ENCODE peak calls at places on chromosomes 12 and 14, in four cellular contexts. One of them, this sample, is unnamed.

GRCh38 chr14:61662437-61663311 is 32.6 kb upstream of the HIF1A start:
- DNase-seq in A549: peak; percentile 10
- DNase-seq in K562: peak; percentile 18
- DNase-seq in GM12878: peak; percentile 100
- DNase-seq in this sample: peak; percentile 36

GRCh38 chr14:20820063-20820904 is 17.6 kb upstream of the RNASE1 start:
- DNase-seq in A549: no peak
- DNase-seq in K562: peak; percentile 41
- DNase-seq in GM12878: no peak
- DNase-seq in this sample: peak; percentile 91

GRCh38 chr12:80469681-80470080 is 25.6 kb downstream of the PTPRQ start:
- DNase-seq in A549: no peak
- DNase-seq in K562: no peak
- DNase-seq in GM12878: no peak
- DNase-seq in this sample: no peak

GRCh38 chr12:7959278-7960063 is 23.5 kb upstream of the SLC2A3 start:
- DNase-seq in A549: no peak
- DNase-seq in K562: peak; percentile 20
- DNase-seq in GM12878: peak; percentile 70
- DNase-seq in this sample: peak; percentile 97

GRCh38 chr14:32513571-32514009 is 184.5 kb downstream of the AKAP6 start:
- DNase-seq in A549: no peak
- DNase-seq in K562: no peak
- DNase-seq in GM12878: no peak
- DNase-seq in this sample: no peak

GRCh38 chr14:20477211-20477876 is 8.1 kb downstream of the PNP start:
- DNase-seq in A549: no peak
- DNase-seq in K562: no peak
- DNase-seq in GM12878: no peak
- DNase-seq in this sample: no peak

GRCh38 chr12:100234591-100235304 is 32.1 kb downstream of the DEPDC4 start:
- DNase-seq in A549: peak; percentile 18
- DNase-seq in K562: peak; percentile 20
- DNase-seq in GM12878: peak; percentile 1
- DNase-seq in this sample: peak; percentile 74

GRCh38 chr12:33876618-33877017 is 145.7 kb upstream of the ALG10 start:
- DNase-seq in A549: no peak
- DNase-seq in K562: no peak
- DNase-seq in GM12878: no peak
- DNase-seq in this sample: peak; percentile 52

GRCh38 chr12:86134571-86134970 is 121.6 kb downstream of the MGAT4C start:
- DNase-seq in A549: no peak
- DNase-seq in K562: no peak
- DNase-seq in GM12878: no peak
- DNase-seq in this sample: no peak

GRCh38 chr12:9699898-9700605 is 30.5 kb downstream of the CLEC2D start:
- DNase-seq in A549: no peak
- DNase-seq in K562: no peak
- DNase-seq in GM12878: no peak
- DNase-seq in this sample: no peak

GRCh38 chr12:627285-627684 is 36.0 kb downstream of the NINJ2 start:
- DNase-seq in A549: no peak
- DNase-seq in K562: no peak
- DNase-seq in GM12878: no peak
- DNase-seq in this sample: no peak

GRCh38 chr12:11987906-11988305 is 82.8 kb upstream of the BCL2L14 start:
- DNase-seq in A549: no peak
- DNase-seq in K562: no peak
- DNase-seq in GM12878: no peak
- DNase-seq in this sample: no peak

GRCh38 chr12:80607361-80608135 is 99.9 kb upstream of the MYF6 start:
- DNase-seq in A549: no peak
- DNase-seq in K562: no peak
- DNase-seq in GM12878: no peak
- DNase-seq in this sample: peak; percentile 33

GRCh38 chr14:73283592-73284379 is 46.5 kb downstream of the PAPLN start:
- DNase-seq in A549: no peak
- DNase-seq in K562: no peak
- DNase-seq in GM12878: no peak
- DNase-seq in this sample: peak; percentile 84

GRCh38 chr12:113479578-113480335 is 8.1 kb upstream of the LHX5 start:
- DNase-seq in A549: no peak
- DNase-seq in K562: peak; percentile 83
- DNase-seq in GM12878: no peak
- DNase-seq in this sample: peak; percentile 92

GRCh38 chr12:5708371-5708770 is 236.7 kb downstream of the ANO2 start:
- DNase-seq in A549: no peak
- DNase-seq in K562: no peak
- DNase-seq in GM12878: no peak
- DNase-seq in this sample: no peak

GRCh38 chr14:72790887-72791566 is 102.9 kb downstream of the DPF3 start:
- DNase-seq in A549: no peak
- DNase-seq in K562: no peak
- DNase-seq in GM12878: no peak
- DNase-seq in this sample: no peak

GRCh38 chr12:10067942-10068341 is 30.8 kb downstream of the CLEC1A start:
- DNase-seq in A549: no peak
- DNase-seq in K562: no peak
- DNase-seq in GM12878: no peak
- DNase-seq in this sample: no peak

GRCh38 chr12:48995061-48995879 is 3.9 kb downstream of the DDN start:
- DNase-seq in A549: peak; percentile 99
- DNase-seq in K562: peak; percentile 87
- DNase-seq in GM12878: no peak
- DNase-seq in this sample: peak; percentile 97

GRCh38 chr14:53953002-53953827 is 3.4 kb downstream of the BMP4 start:
- DNase-seq in A549: peak; percentile 71
- DNase-seq in K562: peak; percentile 19
- DNase-seq in GM12878: no peak
- DNase-seq in this sample: peak; percentile 86

GRCh38 chr14:36655963-36656768 is 5.5 kb upstream of the PAX9 start:
- DNase-seq in A549: peak; percentile 66
- DNase-seq in K562: peak; percentile 14
- DNase-seq in GM12878: no peak
- DNase-seq in this sample: peak; percentile 91

GRCh38 chr14:60206837-60207533 is 41.8 kb upstream of the DHRS7 start:
- DNase-seq in A549: no peak
- DNase-seq in K562: no peak
- DNase-seq in GM12878: peak; percentile 78
- DNase-seq in this sample: no peak

GRCh38 chr12:57135487-57135886 is 7.2 kb downstream of the LRP1 start:
- DNase-seq in A549: no peak
- DNase-seq in K562: no peak
- DNase-seq in GM12878: no peak
- DNase-seq in this sample: peak; percentile 46

GRCh38 chr12:68477256-68477655 is 133.4 kb upstream of the RAP1B start:
- DNase-seq in A549: no peak
- DNase-seq in K562: no peak
- DNase-seq in GM12878: no peak
- DNase-seq in this sample: no peak

GRCh38 chr12:105474672-105475071 is 144.2 kb downstream of the C12orf75 start:
- DNase-seq in A549: no peak
- DNase-seq in K562: no peak
- DNase-seq in GM12878: no peak
- DNase-seq in this sample: no peak

GRCh38 chr12:89126712-89127111 is 225.6 kb downstream of the DUSP6 start:
- DNase-seq in A549: no peak
- DNase-seq in K562: no peak
- DNase-seq in GM12878: no peak
- DNase-seq in this sample: no peak

GRCh38 chr12:100564090-100564489 is 9.4 kb upstream of the GAS2L3 start:
- DNase-seq in A549: no peak
- DNase-seq in K562: no peak
- DNase-seq in GM12878: no peak
- DNase-seq in this sample: peak; percentile 17

GRCh38 chr12:117261267-117261666 is 71.0 kb upstream of the FBXO21 start:
- DNase-seq in A549: no peak
- DNase-seq in K562: no peak
- DNase-seq in GM12878: no peak
- DNase-seq in this sample: no peak

GRCh38 chr12:67681145-67681778 is 32.7 kb downstream of the DYRK2 start:
- DNase-seq in A549: no peak
- DNase-seq in K562: no peak
- DNase-seq in GM12878: no peak
- DNase-seq in this sample: no peak

GRCh38 chr12:122081697-122082221 is 3.2 kb downstream of the MLXIP start:
- DNase-seq in A549: no peak
- DNase-seq in K562: no peak
- DNase-seq in GM12878: peak; percentile 58
- DNase-seq in this sample: no peak

GRCh38 chr14:74897642-74898041 is 15.9 kb downstream of the DLST start:
- DNase-seq in A549: no peak
- DNase-seq in K562: no peak
- DNase-seq in GM12878: no peak
- DNase-seq in this sample: no peak

GRCh38 chr14:74898694-74899093 is 17.0 kb downstream of the DLST start:
- DNase-seq in A549: no peak
- DNase-seq in K562: no peak
- DNase-seq in GM12878: no peak
- DNase-seq in this sample: no peak

GRCh38 chr14:74898083-74898482 is 16.4 kb downstream of the DLST start:
- DNase-seq in A549: no peak
- DNase-seq in K562: no peak
- DNase-seq in GM12878: no peak
- DNase-seq in this sample: no peak

GRCh38 chr14:74893614-74894091 is 11.9 kb downstream of the DLST start:
- DNase-seq in A549: no peak
- DNase-seq in K562: no peak
- DNase-seq in GM12878: peak; percentile 37
- DNase-seq in this sample: no peak

GRCh38 chr14:74896400-74896799 is 14.7 kb downstream of the DLST start:
- DNase-seq in A549: no peak
- DNase-seq in K562: no peak
- DNase-seq in GM12878: no peak
- DNase-seq in this sample: no peak
- TF ChIP-seq JUNB in A549: no peak
- TF ChIP-seq JUNB in K562: no peak
- TF ChIP-seq JUNB in GM12878: no peak
- TF ChIP-seq JUNB in this sample: no peak

GRCh38 chr12:70045036-70045435 is 198.2 kb upstream of the CNOT2 start:
- DNase-seq in A549: no peak
- DNase-seq in K562: no peak
- DNase-seq in GM12878: no peak
- DNase-seq in this sample: no peak

GRCh38 chr12:70043490-70044138 is 199.6 kb upstream of the CNOT2 start:
- DNase-seq in A549: no peak
- DNase-seq in K562: no peak
- DNase-seq in GM12878: no peak
- DNase-seq in this sample: no peak

GRCh38 chr12:70045514-70045913 is 197.7 kb upstream of the CNOT2 start:
- DNase-seq in A549: no peak
- DNase-seq in K562: no peak
- DNase-seq in GM12878: no peak
- DNase-seq in this sample: no peak

GRCh38 chr12:70040141-70040540 is 203.1 kb upstream of the CNOT2 start:
- DNase-seq in A549: no peak
- DNase-seq in K562: no peak
- DNase-seq in GM12878: no peak
- DNase-seq in this sample: no peak

GRCh38 chr12:70044170-70044569 is 199.1 kb upstream of the CNOT2 start:
- DNase-seq in A549: no peak
- DNase-seq in K562: no peak
- DNase-seq in GM12878: no peak
- DNase-seq in this sample: no peak
- TF ChIP-seq JUNB in A549: no peak
- TF ChIP-seq JUNB in K562: no peak
- TF ChIP-seq JUNB in GM12878: no peak
- TF ChIP-seq JUNB in this sample: no peak

DNA sequence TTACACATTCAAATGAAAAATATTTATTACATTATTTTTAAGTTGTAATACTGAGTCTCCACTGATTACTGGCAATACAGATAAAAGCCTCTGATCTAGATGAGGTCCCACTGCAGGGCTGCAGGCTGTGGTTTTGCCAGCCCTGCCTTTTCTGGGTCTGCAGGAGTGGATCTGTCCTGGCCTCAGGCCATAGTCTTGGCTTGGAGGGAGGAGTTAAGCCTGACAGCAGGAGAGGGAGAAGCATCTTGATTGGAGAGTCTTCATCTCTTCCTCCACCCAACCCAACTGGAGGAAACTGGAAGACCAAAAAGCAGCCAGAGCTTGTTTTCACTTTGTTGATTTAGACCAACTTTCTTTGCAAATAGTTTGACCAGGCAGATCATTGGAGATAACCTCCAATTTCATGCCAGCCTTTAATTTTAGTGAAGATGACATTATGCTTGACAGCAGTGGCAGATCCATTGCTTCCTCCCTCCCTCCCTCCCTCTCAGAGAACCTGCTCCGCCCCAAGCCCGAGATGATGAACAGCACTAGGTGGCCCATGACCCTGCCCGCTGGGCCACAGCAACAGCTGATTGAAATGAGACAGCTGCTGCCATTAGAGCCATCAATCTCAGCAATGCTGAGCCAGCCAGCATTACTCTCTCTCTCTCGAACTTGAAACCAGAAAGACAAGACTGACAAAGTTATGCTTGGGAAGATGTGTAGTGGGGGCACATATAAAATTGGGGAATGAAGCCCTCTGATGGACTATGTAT is 222.4 kb downstream of the GLT1D1 start:
- DNase-seq in A549: no peak
- DNase-seq in K562: no peak
- DNase-seq in GM12878: no peak
- DNase-seq in this sample: no peak
- TF ChIP-seq JUNB in A549: no peak
- TF ChIP-seq JUNB in K562: no peak
- TF ChIP-seq JUNB in GM12878: no peak
- TF ChIP-seq JUNB in this sample: no peak

DNA sequence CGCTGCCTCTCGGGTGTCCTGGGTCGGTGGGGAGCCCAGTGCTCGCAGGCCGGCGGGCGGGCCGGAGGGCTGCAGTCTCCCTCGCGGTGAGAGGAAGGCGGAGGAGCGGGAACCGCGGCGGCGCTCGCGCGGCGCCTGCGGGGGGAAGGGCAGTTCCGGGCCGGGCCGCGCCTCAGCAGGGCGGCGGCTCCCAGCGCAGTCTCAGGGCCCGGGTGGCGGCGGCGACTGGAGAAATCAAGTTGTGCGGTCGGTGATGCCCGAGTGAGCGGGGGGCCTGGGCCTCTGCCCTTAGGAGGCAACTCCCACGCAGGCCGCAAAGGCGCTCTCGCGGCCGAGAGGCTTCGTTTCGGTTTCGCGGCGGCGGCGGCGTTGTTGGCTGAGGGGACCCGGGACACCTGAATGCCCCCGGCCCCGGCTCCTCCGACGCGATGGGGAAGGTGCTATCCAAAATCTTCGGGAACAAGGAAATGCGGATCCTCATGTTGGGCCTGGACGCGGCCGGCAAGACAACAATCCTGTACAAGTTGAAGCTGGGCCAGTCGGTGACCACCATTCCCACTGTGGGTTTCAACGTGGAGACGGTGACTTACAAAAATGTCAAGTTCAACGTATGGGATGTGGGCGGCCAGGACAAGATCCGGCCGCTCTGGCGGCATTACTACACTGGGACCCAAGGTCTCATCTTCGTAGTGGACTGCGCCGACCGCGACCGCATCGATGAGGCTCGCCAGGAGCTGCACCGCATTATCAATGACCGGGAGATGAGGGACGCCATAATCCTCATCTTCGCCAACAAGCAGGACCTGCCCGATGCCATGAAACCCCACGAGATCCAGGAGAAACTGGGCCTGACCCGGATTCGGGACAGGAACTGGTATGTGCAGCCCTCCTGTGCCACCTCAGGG is 679 bp downstream of the ARF6 start:
- DNase-seq in A549: peak; percentile 21
- DNase-seq in K562: peak; percentile 68
- DNase-seq in GM12878: no peak
- DNase-seq in this sample: peak; percentile 22
- TF ChIP-seq JUNB in A549: no peak
- TF ChIP-seq JUNB in K562: no peak
- TF ChIP-seq JUNB in GM12878: no peak
- TF ChIP-seq JUNB in this sample: no peak